ENCODE peak calls at places on chromosomes 2 and 18, in four cellular contexts. B is heart left ventricle, H is suprapubic skin, V is lower leg skin. R is an unnamed sample.
A peak's percentile ranks its signal among the peaks of the same experiment; 100 is the strongest.

GRCh38 chr2:241895732-241896641 is 26.5 kb downstream of the RTP5 start:
- DNase-seq in H (peak; percentile 74), B (peak; percentile 14), V (no peak), R (no peak)

GRCh38 chr2:170054996-170055395 is 123.0 kb upstream of the MYO3B start:
- DNase-seq in B (no peak), V (no peak), H (no peak), R (no peak)

GRCh38 chr18:34806527-34806926 is 96.4 kb downstream of the DTNA start:
- DNase-seq in V (no peak), B (no peak), H (no peak), R (no peak)

GRCh38 chr2:197059498-197059897 is 133.0 kb upstream of the PGAP1 start:
- DNase-seq in H (no peak), V (no peak), B (no peak), R (no peak)

GRCh38 chr2:26754972-26755670 is 9.0 kb upstream of the SLC35F6 start:
- DNase-seq in H (no peak), B (no peak), V (no peak), R (no peak)

GRCh38 chr2:194526121-194526520 is 1130.9 kb upstream of the SLC39A10 start:
- DNase-seq in B (no peak), V (no peak), H (no peak), R (no peak)

GRCh38 chr2:12619975-12620374 is 96.8 kb upstream of the TRIB2 start:
- DNase-seq in H (no peak), B (no peak), V (no peak), R (no peak)

GRCh38 chr2:7071137-7071536 is 153.9 kb downstream of the RNF144A start:
- DNase-seq in V (no peak), B (no peak), H (no peak), R (no peak)

GRCh38 chr18:9017170-9017899 is 85.2 kb upstream of the NDUFV2 start:
- DNase-seq in B (peak; percentile 59), V (peak; percentile 64), H (peak; percentile 82), R (no peak)

GRCh38 chr2:148699830-148700229 is 55.3 kb downstream of the EPC2 start:
- DNase-seq in B (no peak), H (no peak), V (no peak), R (no peak)

GRCh38 chr2:217314021-217314460 is 454.2 kb upstream of the TNP1 start:
- DNase-seq in H (no peak), V (no peak), B (no peak), R (no peak)

GRCh38 chr2:69242651-69243051 is 144.4 kb downstream of the GFPT1 start:
- DNase-seq in V (no peak), H (no peak), B (no peak), R (no peak)

GRCh38 chr2:232485757-232486557 is 1.7 kb downstream of the ECEL1 start:
- DNase-seq in H (peak; percentile 37), V (no peak), B (no peak), R (no peak)

GRCh38 chr2:226766352-226767055 is 33.1 kb downstream of the IRS1 start:
- DNase-seq in B (no peak), V (no peak), H (no peak), R (no peak)

GRCh38 chr2:215772003-215772402 is 241.3 kb downstream of the MREG start:
- DNase-seq in H (no peak), V (no peak), B (no peak), R (no peak)

GRCh38 chr2:54706622-54707021 is 16.8 kb upstream of the EML6 start:
- DNase-seq in H (no peak), B (no peak), V (no peak), R (no peak)

GRCh38 chr2:54710216-54710615 is 13.2 kb upstream of the EML6 start:
- DNase-seq in V (no peak), B (no peak), H (no peak), R (no peak)

GRCh38 chr2:54712516-54712915 is 10.9 kb upstream of the EML6 start:
- DNase-seq in V (no peak), B (no peak), H (no peak), R (no peak)

GRCh38 chr2:54708584-54709340 is 14.7 kb upstream of the EML6 start:
- DNase-seq in B (peak; percentile 28), H (no peak), V (no peak), R (no peak)

DNA sequence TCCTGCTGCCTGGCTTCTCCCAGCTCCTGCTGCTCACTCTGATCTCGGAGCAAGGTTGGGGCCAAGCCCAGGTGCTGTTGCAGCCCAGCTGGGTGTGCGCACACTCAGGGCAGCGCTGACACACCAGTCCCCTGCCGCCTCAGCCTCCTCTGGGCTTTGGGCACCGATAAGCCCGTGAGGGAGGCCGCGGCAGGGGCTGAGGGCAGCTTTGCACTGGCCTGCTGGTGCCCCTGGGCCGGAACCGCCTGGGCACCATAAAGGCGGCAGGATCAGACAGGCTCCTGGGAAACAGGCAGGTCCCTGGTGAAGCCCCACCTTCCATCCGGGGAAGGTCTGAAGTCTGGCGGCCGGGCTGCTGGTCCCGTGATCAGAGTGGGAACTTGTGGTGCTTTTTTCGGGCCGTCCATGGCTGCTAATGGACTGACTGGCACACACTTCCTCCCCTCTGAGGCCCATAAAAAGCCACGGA is 14.1 kb upstream of the EML6 start:
- DNase-seq in V (no peak), B (no peak), H (no peak), R (no peak)
- TF ChIP-seq POLR2A in V (no peak), B (no peak), H (no peak), R (no peak)

GRCh38 chr2:20483496-20483895 is 36.6 kb downstream of the RHOB start:
- DNase-seq in V (peak; percentile 93), H (peak; percentile 90), B (no peak), R (peak; percentile 98)

GRCh38 chr2:20484034-20484617 is 37.3 kb downstream of the RHOB start:
- DNase-seq in V (peak; percentile 20), H (peak; percentile 62), B (no peak), R (peak; percentile 84)

GRCh38 chr2:20485989-20486388 is 39.1 kb downstream of the RHOB start:
- DNase-seq in V (no peak), B (no peak), H (no peak), R (no peak)

GRCh38 chr2:20485612-20485926 is 38.7 kb downstream of the RHOB start:
- DNase-seq in V (peak; percentile 12), H (peak; percentile 49), B (no peak), R (peak; percentile 87)

DNA sequence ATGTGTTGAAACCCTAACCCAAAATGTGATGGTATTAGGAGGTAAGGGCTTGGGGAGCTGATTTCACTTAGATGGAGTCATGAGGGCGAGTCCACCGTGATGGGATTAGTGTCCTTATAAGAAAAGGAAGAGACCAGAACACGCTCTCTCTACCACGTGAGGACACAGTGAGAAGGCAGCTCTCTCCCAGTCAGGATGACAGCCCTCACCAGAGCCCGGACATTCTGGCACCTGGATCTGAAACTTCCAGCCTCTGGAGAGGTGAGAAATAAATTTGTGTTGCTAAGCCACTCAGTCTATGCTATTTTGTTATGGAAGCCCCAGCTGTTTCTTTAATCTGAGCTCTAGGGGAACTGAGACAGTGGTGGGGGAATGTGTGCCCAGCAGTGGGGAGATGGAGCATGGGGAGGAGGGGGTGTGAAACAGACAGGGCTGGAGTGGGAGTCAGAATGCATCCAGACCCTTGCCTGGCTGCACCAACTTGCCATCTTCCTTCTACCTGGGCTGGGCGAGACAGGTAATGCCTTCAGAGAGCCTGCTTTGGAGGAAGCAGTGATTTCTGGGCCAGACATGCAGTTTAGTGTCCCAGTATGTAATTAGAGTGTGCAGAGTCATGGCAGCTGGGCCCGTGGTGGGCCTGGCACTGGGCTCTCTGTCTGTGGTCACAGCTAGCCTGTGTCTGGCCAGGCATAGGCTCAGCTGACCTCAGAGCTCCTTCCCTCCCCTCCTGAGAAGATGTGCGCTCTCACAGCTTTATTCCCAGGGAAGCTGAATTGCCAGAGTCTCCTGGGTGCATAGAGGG is 38.1 kb downstream of the RHOB start:
- DNase-seq in B (no peak), V (peak; percentile 16), H (peak; percentile 33), R (peak; percentile 84)
- TF ChIP-seq CTCF in B (no peak), V (no peak), H (no peak), R (no peak)

DNA sequence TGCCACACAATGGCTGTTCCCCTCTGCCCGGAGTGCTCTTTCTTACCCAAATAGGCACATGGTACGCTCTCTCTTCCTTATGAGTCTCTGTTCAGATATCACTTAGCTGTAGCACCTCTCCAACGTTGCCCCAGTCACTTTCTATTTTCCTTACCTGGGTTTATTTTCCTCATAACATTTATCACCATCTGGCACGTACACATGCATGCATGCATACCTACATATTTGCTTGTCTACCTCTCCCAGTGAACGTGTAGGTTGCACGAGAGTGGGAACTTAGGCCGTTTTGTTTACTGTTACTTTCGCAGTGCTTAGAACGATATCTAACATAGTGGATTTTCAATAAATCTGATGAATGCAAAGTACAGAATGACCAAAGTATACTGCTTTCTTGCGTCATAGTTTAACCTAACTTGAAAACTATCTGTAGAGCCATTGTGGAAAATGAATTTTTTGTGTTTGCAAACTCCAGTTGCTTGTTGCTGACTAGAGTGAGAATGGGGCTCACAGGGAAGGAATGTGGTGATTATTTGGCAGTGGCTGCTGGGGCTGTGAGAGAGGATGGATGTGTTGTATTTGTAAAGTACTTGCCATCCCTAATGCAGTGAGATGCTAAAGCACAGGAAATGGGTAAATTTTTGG is 47.1 kb downstream of the ACSL3 start:
- DNase-seq in B (no peak), H (no peak), V (no peak), R (no peak)
- TF ChIP-seq POLR2A in B (no peak), H (no peak), V (no peak), R (no peak)

GRCh38 chr2:95040470-95040869 is 15.0 kb downstream of the MAL start:
- DNase-seq in H (no peak), B (no peak), V (no peak), R (no peak)
- TF ChIP-seq CTCF in H (no peak), B (no peak), V (no peak), R (no peak)

GRCh38 chr2:190459881-190460280 is 51.7 kb downstream of the MFSD6 start:
- DNase-seq in B (no peak), V (no peak), H (no peak), R (no peak)
- TF ChIP-seq POLR2A in B (no peak), V (no peak), H (no peak), R (no peak)

GRCh38 chr18:76459687-76460350 is 35.2 kb downstream of the ZNF516 start:
- DNase-seq in V (peak; percentile 14), H (peak; percentile 68), B (peak; percentile 36), R (peak; percentile 90)
- TF ChIP-seq CTCF in V (no peak), H (no peak), B (no peak), R (no peak)